ENCODE peak calls at places on chromosomes 2 and 18, in six cellular contexts. O is IMR-90, R is HepG2, X is WERI-Rb-1, K is astrocyte of the spinal cord, V is A549. Y is an unnamed sample.

GRCh38 chr2:217905906-217906305 is 96.9 kb downstream of the TNS1 start:
- DNase-seq in O (no peak), R (no peak), X (no peak), K (no peak), V (no peak), Y (no peak)

GRCh38 chr2:23954325-23955014 is 14.2 kb downstream of the UBXN2A start:
- DNase-seq in O (no peak), R (no peak), X (no peak), K (no peak), V (no peak), Y (no peak)

GRCh38 chr2:230327418-230328154 is 593 bp downstream of the SP140L start:
- DNase-seq in O (no peak), R (no peak), X (no peak), K (no peak), V (no peak), Y (no peak)

GRCh38 chr2:26274058-26274613 is 29.4 kb downstream of the HADHB start:
- DNase-seq in O (peak; percentile 90), R (peak; percentile 78), X (no peak), K (peak; percentile 72), V (peak; percentile 12), Y (peak; percentile 97)

GRCh38 chr2:79860233-79861058 is 347.6 kb downstream of the CTNNA2 start:
- DNase-seq in O (peak; percentile 21), R (peak; percentile 53), X (peak; percentile 22), K (peak; percentile 32), V (peak; percentile 54), Y (no peak)

GRCh38 chr2:172726172-172726735 is 9.4 kb upstream of the RAPGEF4 start:
- DNase-seq in O (peak; percentile 31), R (peak; percentile 95), X (no peak), K (peak; percentile 54), V (peak; percentile 43), Y (no peak)

GRCh38 chr2:66173635-66174034 is 261.3 kb upstream of the MEIS1 start:
- DNase-seq in O (no peak), R (no peak), X (no peak), K (no peak), V (no peak), Y (no peak)

GRCh38 chr2:10765461-10765860 is 44.0 kb downstream of the ATP6V1C2 start:
- DNase-seq in O (no peak), R (no peak), X (no peak), K (no peak), V (no peak), Y (no peak)

GRCh38 chr2:551621-552020 is 125.6 kb downstream of the TMEM18 start:
- DNase-seq in O (no peak), R (no peak), X (no peak), K (no peak), V (no peak), Y (no peak)

GRCh38 chr2:215409331-215410127 is 26.3 kb downstream of the FN1 start:
- DNase-seq in O (peak; percentile 57), R (no peak), X (no peak), K (no peak), V (no peak), Y (no peak)

GRCh38 chr2:85575739-85576138 is 1.6 kb upstream of the VAMP8 start:
- DNase-seq in O (no peak), R (no peak), X (no peak), K (no peak), V (no peak), Y (no peak)

GRCh38 chr2:173749315-173749714 is 215.9 kb downstream of the SP3 start:
- DNase-seq in O (peak; percentile 54), R (peak; percentile 23), X (no peak), K (peak; percentile 61), V (peak; percentile 53), Y (peak; percentile 32)

GRCh38 chr2:85396531-85397470 is 13.4 kb downstream of the CAPG start:
- DNase-seq in O (no peak), R (no peak), X (no peak), K (no peak), V (no peak), Y (no peak)

GRCh38 chr2:224163573-224164307 is 124.7 kb upstream of the SERPINE2 start:
- DNase-seq in O (peak; percentile 64), R (no peak), X (no peak), K (peak; percentile 61), V (peak; percentile 29), Y (no peak)

GRCh38 chr2:36385603-36386002 is 30.0 kb downstream of the CRIM1 start:
- DNase-seq in O (no peak), R (no peak), X (no peak), K (no peak), V (no peak), Y (no peak)

GRCh38 chr2:197075286-197075685 is 148.8 kb upstream of the PGAP1 start:
- DNase-seq in O (no peak), R (no peak), X (no peak), K (no peak), V (no peak), Y (no peak)

GRCh38 chr2:104375206-104375605 is 478.7 kb upstream of the POU3F3 start:
- DNase-seq in O (no peak), R (no peak), X (no peak), K (no peak), V (no peak), Y (no peak)

GRCh38 chr2:23639406-23639982 is 254.5 kb downstream of the KLHL29 start:
- DNase-seq in O (no peak), R (no peak), X (no peak), K (no peak), V (no peak), Y (no peak)

GRCh38 chr2:219728993-219729487 is 101.6 kb downstream of the SLC4A3 start:
- DNase-seq in O (no peak), R (no peak), X (no peak), K (no peak), V (no peak), Y (no peak)

GRCh38 chr18:10376735-10377134 is 77.7 kb upstream of the APCDD1 start:
- DNase-seq in O (no peak), R (no peak), X (no peak), K (no peak), V (no peak), Y (no peak)

GRCh38 chr2:207311316-207312005 is 145.7 kb upstream of the KLF7 start:
- DNase-seq in O (peak; percentile 100), R (peak; percentile 46), X (no peak), K (peak; percentile 95), V (peak; percentile 65), Y (peak; percentile 92)

GRCh38 chr2:181523756-181524155 is 66.6 kb downstream of the ITGA4 start:
- DNase-seq in O (no peak), R (no peak), X (no peak), K (no peak), V (no peak), Y (no peak)

GRCh38 chr2:31413876-31414550 is 529 bp downstream of the XDH start:
- DNase-seq in O (no peak), R (no peak), X (no peak), K (no peak), V (peak; percentile 36), Y (no peak)
- TF ChIP-seq CTCF in O (peak; percentile 10), R (peak; percentile 25), X (peak; percentile 37), K (no peak), V (peak; percentile 58), Y (no peak)

GRCh38 chr2:167133614-167134013 is 245.3 kb downstream of the XIRP2 start:
- DNase-seq in O (no peak), R (no peak), X (no peak), K (no peak), V (no peak), Y (no peak)

GRCh38 chr2:167132066-167132465 is 243.8 kb downstream of the XIRP2 start:
- DNase-seq in O (no peak), R (no peak), X (no peak), K (no peak), V (no peak), Y (no peak)

GRCh38 chr2:167135691-167136090 is 247.4 kb downstream of the XIRP2 start:
- DNase-seq in O (peak; percentile 55), R (no peak), X (no peak), K (no peak), V (no peak), Y (no peak)

GRCh38 chr2:167132906-167133555 is 244.8 kb downstream of the XIRP2 start:
- DNase-seq in O (no peak), R (no peak), X (peak; percentile 17), K (no peak), V (no peak), Y (no peak)

GRCh38 chr2:167134381-167135072 is 246.2 kb downstream of the XIRP2 start:
- DNase-seq in O (peak; percentile 93), R (peak; percentile 12), X (no peak), K (peak; percentile 75), V (peak; percentile 38), Y (peak; percentile 10)
- TF ChIP-seq CTCF in O (no peak), R (no peak), X (no peak), K (no peak), V (no peak), Y (no peak)

DNA sequence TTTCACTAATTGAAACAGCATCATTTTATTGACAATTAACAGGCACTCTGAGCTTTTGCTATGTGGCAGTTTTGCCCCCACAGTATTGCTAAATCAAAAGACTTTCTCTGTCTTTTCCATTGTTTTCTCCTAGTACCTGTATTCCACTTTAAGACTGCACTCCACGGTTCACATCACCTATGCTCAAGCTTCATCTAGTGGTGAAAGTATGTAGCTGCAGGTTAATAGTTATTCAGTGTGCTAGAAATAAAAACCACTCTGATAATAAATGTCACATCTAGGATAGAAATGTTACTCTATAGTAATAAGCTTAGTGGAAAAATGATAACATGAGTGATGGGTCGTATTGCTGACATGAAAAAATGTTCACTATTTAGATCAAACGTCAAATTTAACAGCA is 24.6 kb downstream of the ARL6IP6 start:
- DNase-seq in O (no peak), R (peak; percentile 46), X (no peak), K (no peak), V (peak; percentile 34), Y (no peak)
- TF ChIP-seq CTCF in O (peak; percentile 35), R (peak; percentile 53), X (peak; percentile 42), K (peak; percentile 61), V (peak; percentile 42), Y (peak; percentile 49)

GRCh38 chr18:60469396-60469795 is 96.8 kb upstream of the MC4R start:
- DNase-seq in O (no peak), R (no peak), X (no peak), K (no peak), V (no peak), Y (no peak)

GRCh38 chr18:60471652-60472051 is 99.1 kb upstream of the MC4R start:
- DNase-seq in O (no peak), R (no peak), X (no peak), K (peak; percentile 64), V (no peak), Y (no peak)

GRCh38 chr18:60466671-60467070 is 94.1 kb upstream of the MC4R start:
- DNase-seq in O (no peak), R (no peak), X (no peak), K (peak; percentile 47), V (no peak), Y (peak; percentile 33)
- TF ChIP-seq CTCF in O (no peak), R (no peak), X (no peak), K (no peak), V (no peak), Y (no peak)

DNA sequence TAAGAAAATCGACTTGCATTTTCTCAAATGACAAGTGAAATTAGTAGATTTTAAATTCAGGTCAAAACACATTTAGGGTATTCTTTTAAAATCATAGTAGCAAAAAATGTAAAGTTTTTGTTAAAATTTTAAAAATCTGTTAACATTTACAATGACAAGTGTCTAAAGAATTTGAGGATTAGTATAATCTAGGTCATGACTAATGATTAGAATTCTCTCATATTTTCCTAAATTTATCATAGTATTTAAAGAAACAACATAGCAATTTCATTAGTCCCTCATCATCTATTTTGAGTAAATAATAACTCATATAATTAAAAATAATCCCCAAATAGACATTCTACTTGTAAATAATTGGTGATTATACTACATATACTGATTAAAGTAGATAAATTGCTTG is 23.6 kb downstream of the THUMPD2 start:
- DNase-seq in O (peak; percentile 17), R (no peak), X (no peak), K (no peak), V (no peak), Y (no peak)
- TF ChIP-seq CTCF in O (no peak), R (no peak), X (no peak), K (no peak), V (no peak), Y (no peak)